ENCODE peak calls at places on chromosomes 12 and 14, in four cellular contexts. D is GM12878, N is GM12891, G is K562. B is an unnamed sample.

GRCh38 chr12:67086116-67086515 is 183.0 kb upstream of the CAND1 start:
- DNase-seq in G (no peak), D (no peak), N (no peak), B (no peak)

GRCh38 chr12:64665506-64665905 is 55.2 kb downstream of the RASSF3 start:
- DNase-seq in D (peak), G (no peak), N (no peak), B (no peak)

GRCh38 chr14:90061849-90062794 is at the start of gene KCNK13:
- DNase-seq in G (no peak), N (peak), D (no peak), B (peak)

GRCh38 chr12:34393086-34393820 is 371.0 kb downstream of the ALG10 start:
- DNase-seq in D (no peak), N (no peak), G (peak), B (no peak)

GRCh38 chr14:99037777-99038176 is 234.2 kb downstream of the BCL11B start:
- DNase-seq in N (no peak), G (peak), D (no peak), B (no peak)

GRCh38 chr14:64260418-64260817 is 33.8 kb downstream of the ESR2 start:
- DNase-seq in N (no peak), G (no peak), D (no peak), B (no peak)

GRCh38 chr12:12901158-12901791 is 9.9 kb downstream of the GPRC5A start:
- DNase-seq in D (no peak), N (no peak), G (no peak), B (no peak)

GRCh38 chr14:71321556-71322315 is 414.5 kb downstream of the PCNX1 start:
- DNase-seq in G (no peak), D (no peak), N (no peak), B (no peak)

GRCh38 chr12:114799574-114800487 is 115.9 kb upstream of the TBX3 start:
- DNase-seq in G (no peak), D (no peak), N (no peak), B (no peak)

GRCh38 chr14:22883191-22883976 is at the start of gene REM2:
- DNase-seq in D (no peak), N (no peak), G (no peak), B (no peak)

GRCh38 chr14:94059998-94060397 is 21.0 kb downstream of the DDX24 start:
- DNase-seq in D (no peak), G (no peak), N (no peak), B (no peak)

GRCh38 chr14:64195194-64195593 is 99.0 kb downstream of the ESR2 start:
- DNase-seq in D (peak), N (no peak), G (no peak), B (no peak)

GRCh38 chr12:44709166-44709565 is 166.9 kb downstream of the NELL2 start:
- DNase-seq in D (no peak), G (no peak), N (no peak), B (no peak)

GRCh38 chr12:129335773-129336172 is 482.5 kb downstream of the GLT1D1 start:
- DNase-seq in G (no peak), D (no peak), N (no peak), B (no peak)

GRCh38 chr14:85233756-85234545 is 296.0 kb upstream of the FLRT2 start:
- DNase-seq in G (no peak), D (no peak), N (no peak), B (no peak)
- TF ChIP-seq TAF1 in G (no peak), D (no peak), N (no peak), B (no peak)

DNA sequence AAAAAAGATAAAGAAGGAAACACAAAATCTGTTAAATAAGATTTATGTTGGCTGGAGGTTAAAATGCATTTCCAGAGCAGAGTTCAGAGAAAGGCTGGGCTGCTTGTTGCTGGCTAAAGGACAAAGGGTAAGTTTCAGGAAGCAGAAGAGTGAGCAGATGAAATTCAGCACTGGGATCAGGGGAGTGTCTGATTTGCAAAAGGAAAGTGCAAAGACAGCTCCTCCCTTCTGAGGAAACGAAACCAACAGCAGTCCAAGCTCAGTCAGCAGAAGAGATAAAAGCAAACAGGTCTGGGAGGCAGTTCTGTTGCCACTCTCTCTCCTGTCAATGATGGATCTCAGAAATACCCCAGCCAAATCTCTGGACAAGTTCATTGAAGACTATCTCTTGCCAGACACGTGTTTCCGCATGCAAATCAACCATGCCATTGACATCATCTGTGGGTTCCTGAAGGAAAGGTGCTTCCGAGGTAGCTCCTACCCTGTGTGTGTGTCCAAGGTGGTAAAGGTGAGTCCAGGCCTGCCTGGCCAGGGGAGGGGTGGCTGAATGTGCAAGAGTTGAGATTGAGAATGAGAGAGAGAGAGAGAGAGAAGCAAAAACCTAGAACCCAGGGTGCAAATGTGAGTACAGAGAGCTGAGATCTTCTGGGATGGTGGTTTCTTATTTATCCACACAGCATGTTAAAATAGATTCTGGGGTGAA is at the start of gene OAS1:
- DNase-seq in G (no peak), N (peak), D (peak), B (peak)
- TF ChIP-seq TAF1 in G (no peak), N (peak), D (peak), B (peak)

DNA sequence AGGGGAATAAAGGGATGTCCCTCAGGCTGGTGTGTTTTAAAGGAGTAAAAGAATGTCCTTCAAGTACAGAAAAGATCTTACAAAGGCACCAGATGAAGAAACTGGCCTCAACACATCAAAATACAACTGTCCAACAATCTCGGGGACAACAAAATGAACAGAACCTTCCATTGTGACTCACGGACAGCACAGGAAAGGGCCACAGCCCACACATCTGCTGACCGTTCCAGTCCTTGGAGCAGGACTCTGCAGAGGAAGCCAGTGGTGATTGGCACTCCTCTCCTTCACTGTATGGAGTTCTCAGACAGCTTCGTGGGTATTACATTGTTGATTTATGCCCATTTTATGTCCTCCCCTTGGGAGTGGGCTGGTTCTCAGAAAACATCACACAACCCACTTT is 32.4 kb upstream of the TC2N start:
- DNase-seq in N (no peak), G (no peak), D (no peak), B (no peak)
- TF ChIP-seq TAF1 in N (no peak), G (no peak), D (no peak), B (no peak)

GRCh38 chr14:50541159-50541567 is 8.8 kb upstream of the MAP4K5 start:
- DNase-seq in N (no peak), G (no peak), D (no peak), B (no peak)
- TF ChIP-seq TAF1 in N (no peak), G (no peak), D (no peak), B (no peak)

GRCh38 chr12:62957233-62957953 is 22.4 kb upstream of the PPM1H start:
- DNase-seq in D (no peak), N (no peak), G (peak), B (no peak)
- TF ChIP-seq TAF1 in D (no peak), N (no peak), G (no peak), B (no peak)

DNA sequence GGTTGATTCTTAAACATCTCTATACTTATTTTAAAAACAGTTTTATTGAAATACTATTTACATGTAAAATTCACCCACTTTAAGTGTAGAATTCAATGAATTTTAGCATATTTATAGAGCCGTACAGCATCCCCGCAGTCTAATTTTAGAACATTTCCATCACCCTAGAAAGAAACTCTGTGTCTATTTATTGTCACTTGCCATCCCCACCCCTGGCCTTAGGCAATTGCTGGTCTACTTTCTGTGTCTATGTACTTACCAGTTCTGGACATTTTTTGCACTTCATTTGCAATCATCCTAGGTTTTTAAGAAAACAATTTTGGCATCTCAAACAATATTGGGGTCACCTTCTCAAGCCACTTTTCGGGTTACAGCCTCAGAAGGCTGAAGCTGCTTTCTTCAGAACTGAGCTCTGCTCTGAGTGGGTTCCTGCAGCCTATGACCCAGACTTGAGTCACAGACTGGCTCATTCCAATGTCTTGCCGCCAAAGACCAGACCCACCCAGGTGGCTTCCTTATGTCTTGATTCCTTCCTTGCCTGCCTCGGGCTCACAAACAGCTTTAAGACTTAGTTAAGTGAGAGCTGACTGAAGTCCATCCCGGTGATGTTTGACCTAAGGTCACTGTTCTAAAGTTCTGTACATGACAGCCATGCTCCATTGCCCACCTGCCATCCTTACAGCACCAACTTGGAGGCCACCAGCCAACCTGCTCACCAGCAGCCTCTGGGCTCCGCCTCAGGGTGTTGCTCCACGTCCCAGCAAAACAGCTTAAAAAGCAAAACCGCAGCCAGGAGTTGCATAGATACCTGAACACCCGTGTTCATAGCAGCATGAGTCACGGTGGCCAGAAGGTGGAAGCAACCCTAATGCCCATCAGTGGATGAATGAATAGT is 131.5 kb downstream of the CHST11 start:
- DNase-seq in D (no peak), N (no peak), G (no peak), B (no peak)
- TF ChIP-seq TAF1 in D (no peak), N (no peak), G (no peak), B (no peak)